ENCODE peak calls at places on chromosomes 4 and X, in five cellular contexts. Z is aorta, J is brain microvascular endothelial cell, Y is fibroblast of lung, C is pancreas. W is an unnamed sample. For H3K36me3, the result is how much of the 10 kb centered on the place peaks cover.

GRCh38 chrX:15930585-15930984 is 76.0 kb upstream of the AP1S2 start:
- DNase-seq in Z (no peak), J (no peak), Y (peak), C (no peak), W (no peak)

GRCh38 chr4:52298444-52298843 is 247.3 kb downstream of the SPATA18 start:
- DNase-seq in Z (no peak), J (no peak), Y (no peak), C (no peak), W (no peak)

GRCh38 chrX:97909245-97909644 is 1025.5 kb downstream of the RPA4 start:
- DNase-seq in Z (no peak), J (no peak), Y (no peak), C (no peak), W (no peak)

GRCh38 chrX:17077349-17077748 is 130.9 kb downstream of the REPS2 start:
- DNase-seq in Z (no peak), J (no peak), Y (no peak), C (no peak), W (no peak)

GRCh38 chrX:68511255-68511654 is 12.4 kb downstream of the YIPF6 start:
- DNase-seq in Z (no peak), J (peak), Y (peak), C (peak), W (no peak)

GRCh38 chrX:148495156-148495555 is 5.3 kb upstream of the AFF2 start:
- DNase-seq in Z (no peak), J (no peak), Y (no peak), C (no peak), W (no peak)

GRCh38 chr4:86582453-86582852 is 11.7 kb upstream of the PTPN13 start:
- DNase-seq in Z (no peak), J (no peak), Y (no peak), C (peak), W (no peak)

GRCh38 chr4:677431-678293 is 3.3 kb downstream of the MYL5 start:
- DNase-seq in Z (peak), J (no peak), Y (no peak), C (peak), W (no peak)

GRCh38 chr4:120919358-120919757 is 3.2 kb downstream of the PRDM5 start:
- DNase-seq in Z (no peak), J (no peak), Y (no peak), C (no peak), W (no peak)

GRCh38 chrX:28586891-28587635 is at the start of gene IL1RAPL1:
- DNase-seq in Z (no peak), J (peak), Y (peak), C (no peak), W (no peak)

GRCh38 chrX:119389854-119390501 is 9.2 kb upstream of the SLC25A43 start:
- DNase-seq in Z (no peak), J (no peak), Y (no peak), C (no peak), W (no peak)

GRCh38 chrX:50430917-50431316 is 39.7 kb downstream of the DGKK start:
- DNase-seq in Z (no peak), J (no peak), Y (no peak), C (no peak), W (no peak)

GRCh38 chrX:2284601-2285000 is 216.2 kb downstream of the DHRSX start:
- DNase-seq in Z (no peak), J (no peak), Y (no peak), C (no peak), W (no peak)

GRCh38 chr4:84965558-84966381 is 720 bp downstream of the WDFY3 start:
- DNase-seq in Z (peak), J (no peak), Y (peak), C (peak), W (peak)

GRCh38 chr4:83753260-83753659 is 217.4 kb downstream of the GPAT3 start:
- DNase-seq in Z (no peak), J (no peak), Y (no peak), C (no peak), W (no peak)

GRCh38 chrX:1052021-1052420 is 160.4 kb downstream of the CRLF2 start:
- DNase-seq in Z (no peak), J (no peak), Y (no peak), C (no peak), W (no peak)

GRCh38 chr4:46886711-46887110 is 22.3 kb downstream of the COX7B2 start:
- DNase-seq in Z (no peak), J (peak), Y (peak), C (no peak), W (no peak)

GRCh38 chrX:17160971-17161370 is 214.0 kb upstream of the NHS start:
- DNase-seq in Z (no peak), J (no peak), Y (no peak), C (no peak), W (no peak)

GRCh38 chrX:108203540-108203939 is 112.0 kb downstream of the ATG4A start:
- DNase-seq in Z (no peak), J (no peak), Y (no peak), C (no peak), W (no peak)

GRCh38 chr4:73648478-73648877 is 28.2 kb upstream of the RASSF6 start:
- DNase-seq in Z (no peak), J (no peak), Y (no peak), C (no peak), W (no peak)

GRCh38 chr4:25861422-25861926 is 1.3 kb downstream of the SEL1L3 start:
- DNase-seq in Z (no peak), J (no peak), Y (no peak), C (no peak), W (no peak)

GRCh38 chrX:31800219-31800618 is 728.4 kb upstream of the FTHL17 start:
- DNase-seq in Z (no peak), J (no peak), Y (no peak), C (no peak), W (no peak)

GRCh38 chr4:36841583-36842326 is 402.8 kb upstream of the NWD2 start:
- DNase-seq in Z (no peak), J (no peak), Y (peak), C (no peak), W (no peak)

GRCh38 chr4:70895846-70896435 is 6.2 kb upstream of the MOB1B start:
- DNase-seq in Z (no peak), J (no peak), Y (no peak), C (no peak), W (no peak)

GRCh38 chr4:169268951-169269781 is 1.6 kb downstream of the SH3RF1 start:
- DNase-seq in Z (no peak), J (peak), Y (peak), C (no peak), W (no peak)

GRCh38 chrX:8027876-8028275 is 100.7 kb upstream of the PNPLA4 start:
- DNase-seq in Z (no peak), J (no peak), Y (no peak), C (no peak), W (no peak)

GRCh38 chr4:26891054-26891453 is 30.4 kb downstream of the STIM2 start:
- DNase-seq in Z (no peak), J (no peak), Y (no peak), C (no peak), W (no peak)

GRCh38 chr4:26887809-26888208 is 27.2 kb downstream of the STIM2 start:
- DNase-seq in Z (no peak), J (no peak), Y (no peak), C (no peak), W (no peak)

GRCh38 chr4:26887143-26887542 is 26.5 kb downstream of the STIM2 start:
- DNase-seq in Z (no peak), J (no peak), Y (no peak), C (no peak), W (no peak)

GRCh38 chr4:26884486-26884988 is 23.9 kb downstream of the STIM2 start:
- DNase-seq in Z (no peak), J (no peak), Y (no peak), C (no peak), W (no peak)

DNA sequence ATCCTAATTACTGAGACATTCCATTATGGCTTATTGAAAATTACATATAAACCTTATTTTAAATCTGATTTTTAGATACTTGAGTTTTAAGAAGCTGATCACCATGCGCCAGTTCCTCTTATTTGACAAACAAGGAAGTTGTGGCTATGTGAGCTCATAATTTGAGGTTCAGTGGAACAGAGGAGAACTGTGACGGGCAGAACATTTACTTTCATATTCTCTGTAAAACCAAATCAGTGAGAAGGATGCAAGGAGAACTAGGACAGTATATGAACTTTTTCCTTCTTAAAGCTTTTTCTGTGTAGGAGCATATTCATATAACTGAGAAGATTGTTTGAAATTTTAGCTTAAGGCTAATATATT is 25.3 kb downstream of the STIM2 start:
- DNase-seq in Z (no peak), J (no peak), Y (no peak), C (no peak), W (no peak)
- H3K27ac ChIP-seq in Z (no peak), J (no peak), Y (no peak), C (no peak), W (peak)

GRCh38 chr4:1735215-1735614 is 13.9 kb downstream of the TACC3 start:
- DNase-seq in Z (no peak), J (no peak), Y (no peak), C (no peak), W (no peak)

GRCh38 chr4:1739358-1739757 is 18.0 kb downstream of the TACC3 start:
- DNase-seq in Z (no peak), J (no peak), Y (no peak), C (no peak), W (no peak)

GRCh38 chr4:1737666-1738065 is 16.3 kb downstream of the TACC3 start:
- DNase-seq in Z (no peak), J (no peak), Y (no peak), C (no peak), W (no peak)

GRCh38 chr4:1738410-1738809 is 17.1 kb downstream of the TACC3 start:
- DNase-seq in Z (no peak), J (no peak), Y (no peak), C (no peak), W (no peak)

DNA sequence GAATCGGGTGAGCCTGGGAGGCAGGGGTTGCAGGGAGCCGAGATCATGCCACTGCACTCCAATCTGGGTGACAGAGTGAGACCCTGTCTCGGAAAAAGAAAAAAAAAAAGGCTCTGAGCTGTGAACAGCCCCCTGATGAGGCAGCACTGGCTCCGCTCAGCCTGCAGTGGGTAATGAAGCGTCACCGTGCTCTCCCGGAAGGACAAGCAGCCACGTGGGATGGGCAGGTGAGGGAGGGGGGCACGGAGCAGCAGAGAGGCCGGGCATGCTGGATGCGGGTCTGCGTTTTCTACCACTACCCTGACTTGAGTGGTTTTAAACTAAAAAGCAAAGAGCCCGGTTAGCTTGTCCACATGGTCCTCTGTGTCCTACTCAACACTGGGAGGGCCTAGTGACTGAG is 15.5 kb downstream of the TACC3 start:
- DNase-seq in Z (no peak), J (no peak), Y (no peak), C (no peak), W (no peak)
- H3K36me3 ChIP-seq in Z (under half), J (half or more), Y (under half), C (under half), W (half or more)

GRCh38 chrX:71996138-71996537 is 85.5 kb downstream of the NHSL2 start:
- DNase-seq in Z (no peak), J (no peak), Y (no peak), C (no peak), W (no peak)

GRCh38 chrX:71996826-71997225 is 86.2 kb downstream of the NHSL2 start:
- DNase-seq in Z (peak), J (no peak), Y (peak), C (no peak), W (no peak)

GRCh38 chrX:71995122-71995521 is 84.5 kb downstream of the NHSL2 start:
- DNase-seq in Z (no peak), J (no peak), Y (no peak), C (no peak), W (no peak)

GRCh38 chrX:71998836-71999509 is 88.3 kb downstream of the NHSL2 start:
- DNase-seq in Z (no peak), J (no peak), Y (no peak), C (no peak), W (no peak)

DNA sequence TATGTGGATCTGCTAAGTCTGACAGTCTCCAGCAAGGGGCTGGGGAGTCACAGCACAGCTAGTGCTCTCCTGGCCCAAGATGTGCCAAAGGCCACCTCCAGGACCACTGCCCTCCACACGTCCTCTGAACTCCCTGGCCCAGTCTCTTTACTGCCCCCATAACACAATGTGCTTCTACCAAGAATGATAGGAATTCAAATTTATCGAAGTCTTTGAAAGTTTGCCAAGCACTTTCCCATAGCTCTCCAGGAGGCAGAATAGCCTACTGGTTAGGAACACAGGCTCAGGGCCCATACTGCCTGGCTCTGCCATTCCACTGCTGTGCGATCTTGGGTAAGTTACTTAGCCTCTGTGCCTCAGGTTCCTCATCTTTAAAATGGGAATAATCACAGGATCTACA is 86.7 kb downstream of the NHSL2 start:
- DNase-seq in Z (no peak), J (no peak), Y (peak), C (no peak), W (no peak)
- H3K27ac ChIP-seq in Z (no peak), J (no peak), Y (no peak), C (no peak), W (no peak)

GRCh38 chr4:40112393-40112792 is 55.7 kb downstream of the N4BP2 start:
- DNase-seq in Z (no peak), J (no peak), Y (no peak), C (no peak), W (no peak)
- H3K36me3 ChIP-seq in Z (under half), J (under half), Y (under half), C (under half), W (under half)

GRCh38 chr4:2743518-2744445 is 12.4 kb downstream of the TNIP2 start:
- DNase-seq in Z (peak), J (no peak), Y (no peak), C (no peak), W (peak)

GRCh38 chr4:2745516-2745915 is 10.6 kb downstream of the TNIP2 start:
- DNase-seq in Z (peak), J (no peak), Y (no peak), C (no peak), W (peak)

GRCh38 chr4:2745981-2746806 is 9.9 kb downstream of the TNIP2 start:
- DNase-seq in Z (peak), J (peak), Y (peak), C (no peak), W (peak)

GRCh38 chr4:2744576-2745270 is 11.4 kb downstream of the TNIP2 start:
- DNase-seq in Z (peak), J (no peak), Y (no peak), C (no peak), W (peak)

DNA sequence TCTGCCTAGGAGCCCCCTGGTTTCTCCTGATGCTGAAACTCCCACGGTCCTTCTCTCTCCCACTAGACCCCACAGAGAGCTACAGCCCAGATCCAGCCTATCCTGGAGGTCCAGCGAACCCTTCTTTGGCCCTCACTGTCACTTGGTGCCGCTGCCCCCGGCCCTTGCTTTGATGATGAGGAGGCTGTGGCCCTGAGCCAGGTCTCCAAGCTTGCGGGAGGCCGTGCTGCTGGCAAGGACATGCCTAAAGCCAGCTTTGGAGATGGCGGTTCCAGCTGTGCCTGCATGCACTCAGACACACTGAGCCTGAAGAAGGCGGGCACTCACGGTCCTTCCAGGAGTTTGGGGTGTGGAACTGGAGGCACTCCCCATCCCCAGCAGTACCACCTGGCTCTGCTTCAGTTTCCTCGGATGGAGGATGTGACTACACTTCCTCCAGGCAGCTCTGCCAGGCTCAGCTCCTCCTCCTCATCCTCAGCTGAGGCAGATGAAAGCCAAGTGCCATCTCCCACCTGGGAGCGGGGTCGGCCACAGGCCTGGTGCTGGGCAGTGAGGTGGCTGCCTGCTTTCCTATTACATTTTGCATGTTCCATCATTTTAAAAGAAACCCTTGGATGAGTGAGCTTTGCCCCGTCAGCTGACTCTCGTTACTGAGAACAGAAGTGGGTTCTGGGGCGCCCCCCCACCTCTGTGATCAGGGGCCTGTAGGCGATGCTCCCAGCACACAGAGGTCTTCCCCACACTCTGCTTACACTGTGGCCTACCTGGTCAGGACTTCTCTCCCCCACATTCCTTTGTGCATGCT is 9.0 kb downstream of the TNIP2 start:
- DNase-seq in Z (peak), J (no peak), Y (no peak), C (no peak), W (no peak)
- H3K27ac ChIP-seq in Z (no peak), J (no peak), Y (no peak), C (peak), W (peak)

DNA sequence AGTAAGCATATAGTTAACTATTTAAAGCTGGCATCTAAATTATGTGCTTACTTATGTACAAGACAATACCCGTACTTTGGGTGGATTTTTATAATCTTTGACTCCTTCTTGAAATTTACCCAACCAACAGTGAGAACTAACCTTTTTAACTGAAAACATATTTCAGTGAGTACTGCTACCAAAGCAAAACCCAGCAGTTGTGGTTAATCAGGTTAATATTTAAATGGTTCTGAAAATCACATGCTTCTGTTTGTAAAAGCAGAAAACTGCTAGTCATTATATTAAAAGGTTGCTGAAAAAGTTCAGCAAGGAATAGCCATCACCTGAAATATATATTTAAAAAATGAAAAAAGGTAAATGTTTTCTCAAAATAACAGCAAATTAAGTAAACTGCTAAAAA is 20.0 kb downstream of the UBE2D3 start:
- DNase-seq in Z (no peak), J (no peak), Y (no peak), C (no peak), W (no peak)
- H3K36me3 ChIP-seq in Z (under half), J (under half), Y (under half), C (under half), W (under half)

GRCh38 chr4:155376387-155377268 is at the start of gene MAP9:
- DNase-seq in Z (peak), J (peak), Y (peak), C (peak), W (peak)

GRCh38 chr4:155371432-155372043 is 5.2 kb downstream of the MAP9 start:
- DNase-seq in Z (no peak), J (no peak), Y (peak), C (no peak), W (no peak)

GRCh38 chr4:155377281-155377680 is 516 bp upstream of the MAP9 start:
- DNase-seq in Z (no peak), J (peak), Y (peak), C (no peak), W (no peak)
- H3K27ac ChIP-seq in Z (no peak), J (no peak), Y (no peak), C (no peak), W (no peak)

DNA sequence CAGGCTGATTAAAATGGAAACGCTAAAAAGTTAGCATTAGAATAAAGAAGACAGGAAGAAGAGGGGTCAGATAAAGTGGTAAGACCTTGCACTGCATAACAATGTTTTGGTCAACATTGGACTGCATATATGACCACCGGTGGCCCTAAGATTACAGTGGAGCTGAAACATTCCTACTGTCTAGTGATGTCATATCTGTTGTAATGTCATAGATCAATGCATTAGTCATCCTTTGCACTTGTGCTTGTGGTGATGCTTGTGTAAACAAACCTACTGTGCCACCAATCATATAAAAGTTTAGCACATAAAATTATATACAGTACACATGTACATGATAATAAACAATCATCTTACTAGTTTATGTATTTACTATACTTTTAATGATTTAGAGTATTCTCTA is 73.0 kb downstream of the TMEM165 start:
- DNase-seq in Z (no peak), J (peak), Y (peak), C (no peak), W (no peak)
- H3K36me3 ChIP-seq in Z (under half), J (under half), Y (under half), C (under half), W (under half)

GRCh38 chrX:78946178-78946896 is 1.1 kb downstream of the P2RY10 start:
- DNase-seq in Z (no peak), J (no peak), Y (no peak), C (no peak), W (no peak)
- H3K27ac ChIP-seq in Z (no peak), J (no peak), Y (no peak), C (no peak), W (no peak)